ENCODE peak calls at places on chromosomes 1 and 21, in six cellular contexts. E, W, G, V, N and U are unnamed samples.

GRCh38 chr21:42424848-42425602 is 21.3 kb downstream of the UBASH3A start:
- DNase-seq in W (no peak), N (no peak), V (no peak), G (no peak), E (no peak), U (peak; percentile 41)

GRCh38 chr1:22471078-22471477 is 19.4 kb downstream of the ZBTB40 start:
- DNase-seq in G (peak; percentile 81), V (no peak), N (no peak), W (no peak), E (no peak), U (no peak)

GRCh38 chr1:9844746-9845145 is 21.0 kb upstream of the CLSTN1 start:
- DNase-seq in W (no peak), N (no peak), E (no peak), G (no peak), V (no peak), U (no peak)

GRCh38 chr1:19869929-19870328 is 12.3 kb upstream of the OTUD3 start:
- DNase-seq in V (no peak), W (no peak), N (no peak), E (no peak), G (no peak), U (no peak)

GRCh38 chr1:31153423-31153822 is 86.3 kb downstream of the NKAIN1 start:
- DNase-seq in V (no peak), W (no peak), E (no peak), N (no peak), G (no peak), U (no peak)

GRCh38 chr21:16084776-16085364 is 355.1 kb downstream of the USP25 start:
- DNase-seq in G (no peak), N (no peak), V (no peak), E (peak; percentile 80), W (no peak), U (no peak)

GRCh38 chr1:167090289-167090942 is at the start of gene GPA33:
- DNase-seq in W (no peak), G (no peak), V (no peak), E (no peak), N (no peak), U (peak; percentile 85)

GRCh38 chr1:31666290-31666963 is 21.8 kb upstream of the PEF1 start:
- DNase-seq in W (no peak), N (no peak), E (no peak), G (no peak), V (no peak), U (peak; percentile 89)

GRCh38 chr1:204711947-204712701 is 26.6 kb upstream of the LRRN2 start:
- DNase-seq in V (no peak), W (no peak), N (no peak), E (no peak), G (peak; percentile 58), U (no peak)

GRCh38 chr21:27366846-27367245 is 400.0 kb upstream of the ADAMTS5 start:
- DNase-seq in E (no peak), W (no peak), G (no peak), N (no peak), V (no peak), U (no peak)

GRCh38 chr1:55015731-55016620 is 17.2 kb downstream of the BSND start:
- DNase-seq in W (no peak), G (no peak), N (no peak), E (no peak), V (no peak), U (no peak)

GRCh38 chr1:7384121-7384520 is 387.0 kb upstream of the VAMP3 start:
- DNase-seq in G (no peak), V (no peak), N (no peak), W (no peak), E (peak; percentile 40), U (no peak)

GRCh38 chr1:228045405-228045804 is 37.1 kb upstream of the ARF1 start:
- DNase-seq in W (no peak), N (no peak), E (peak; percentile 59), G (no peak), V (no peak), U (peak; percentile 3)

GRCh38 chr21:37896788-37897187 is 19.5 kb downstream of the KCNJ6 start:
- DNase-seq in G (no peak), V (no peak), N (no peak), E (no peak), W (no peak), U (no peak)

GRCh38 chr1:31005617-31006166 is 59.8 kb downstream of the PUM1 start:
- DNase-seq in V (no peak), E (no peak), W (no peak), G (no peak), N (no peak), U (no peak)

GRCh38 chr1:242139437-242139836 is 140.5 kb upstream of the MAP1LC3C start:
- DNase-seq in E (no peak), V (no peak), N (no peak), W (no peak), G (no peak), U (no peak)

GRCh38 chr1:13583964-13584791 is 546 bp downstream of the PDPN start:
- DNase-seq in N (no peak), G (no peak), E (no peak), W (no peak), V (no peak), U (peak; percentile 53)

GRCh38 chr21:34129971-34130597 is 56.7 kb downstream of the MRPS6 start:
- DNase-seq in G (peak; percentile 22), W (no peak), V (no peak), N (no peak), E (no peak), U (no peak)

GRCh38 chr1:208919371-208919770 is 664.1 kb upstream of the CAMK1G start:
- DNase-seq in E (no peak), W (no peak), N (no peak), G (no peak), V (no peak), U (no peak)

GRCh38 chr1:8197493-8198282 is 120.2 kb upstream of the SLC45A1 start:
- DNase-seq in W (peak; percentile 89), N (no peak), E (no peak), G (no peak), V (no peak), U (no peak)

GRCh38 chr1:47231314-47232186 is 475 bp downstream of the TAL1 start:
- DNase-seq in E (no peak), N (no peak), W (no peak), G (peak; percentile 72), V (no peak), U (peak; percentile 60)

GRCh38 chr1:53332188-53332564 is 4.3 kb upstream of the LRP8 start:
- DNase-seq in W (peak; percentile 20), E (no peak), V (no peak), N (no peak), G (no peak), U (peak; percentile 33)

GRCh38 chr21:19724081-19724480 is 1274.1 kb upstream of the NCAM2 start:
- DNase-seq in G (no peak), W (no peak), E (no peak), V (no peak), N (no peak), U (no peak)

GRCh38 chr1:117363591-117364048 is 3.6 kb upstream of the MAN1A2 start:
- DNase-seq in N (no peak), V (no peak), E (no peak), W (no peak), G (no peak), U (no peak)

GRCh38 chr1:113095790-113096455 is 22.9 kb downstream of the LRIG2 start:
- DNase-seq in V (no peak), G (no peak), W (no peak), E (no peak), N (no peak), U (no peak)

GRCh38 chr1:29639741-29640427 is 403.6 kb downstream of the PTPRU start:
- DNase-seq in G (no peak), N (no peak), V (no peak), E (peak; percentile 75), W (no peak), U (no peak)

GRCh38 chr1:228735871-228736586 is 750 bp downstream of the RHOU start:
- DNase-seq in N (no peak), G (no peak), V (no peak), W (peak; percentile 85), E (no peak), U (peak; percentile 77)

GRCh38 chr1:46198026-46198826 is at the start of gene POMGNT1:
- DNase-seq in N (no peak), V (no peak), G (peak; percentile 98), W (peak; percentile 96), E (no peak), U (peak; percentile 58)

GRCh38 chr1:211099393-211099792 is 34.6 kb downstream of the KCNH1 start:
- DNase-seq in G (no peak), N (no peak), V (no peak), E (no peak), W (no peak), U (no peak)

GRCh38 chr1:115654663-115655306 is 13.0 kb downstream of the VANGL1 start:
- DNase-seq in E (no peak), W (no peak), N (no peak), V (no peak), G (no peak), U (no peak)

GRCh38 chr1:216425577-216425976 is 2.3 kb upstream of the USH2A start:
- DNase-seq in E (no peak), V (no peak), G (no peak), W (no peak), N (no peak), U (no peak)
- H3K4me3 ChIP-seq in E (no peak overlapping the region), V (no peak overlapping the region), G (no peak overlapping the region), W (no peak overlapping the region), N (no peak overlapping the region), U (no peak overlapping the region)

GRCh38 chr1:171116676-171117075 is 26.0 kb downstream of the FMO3 start:
- DNase-seq in G (no peak), V (no peak), E (no peak), N (no peak), W (no peak), U (no peak)
- H3K4me3 ChIP-seq in G (no peak overlapping the region), V (no peak overlapping the region), E (no peak overlapping the region), N (no peak overlapping the region), W (no peak overlapping the region), U (no peak overlapping the region)

GRCh38 chr1:64505944-64506658 is 36.2 kb downstream of the CACHD1 start:
- DNase-seq in E (no peak), G (no peak), W (peak; percentile 69), V (no peak), N (no peak), U (peak; percentile 16)
- H3K4me3 ChIP-seq in E (peak overlapping the region; percentile 48), G (peak overlapping the region; percentile 33), W (peak overlapping the region; percentile 28), V (peak overlapping the region; percentile 37), N (peak overlapping the region; percentile 45), U (peak overlapping the region; percentile 55)

DNA sequence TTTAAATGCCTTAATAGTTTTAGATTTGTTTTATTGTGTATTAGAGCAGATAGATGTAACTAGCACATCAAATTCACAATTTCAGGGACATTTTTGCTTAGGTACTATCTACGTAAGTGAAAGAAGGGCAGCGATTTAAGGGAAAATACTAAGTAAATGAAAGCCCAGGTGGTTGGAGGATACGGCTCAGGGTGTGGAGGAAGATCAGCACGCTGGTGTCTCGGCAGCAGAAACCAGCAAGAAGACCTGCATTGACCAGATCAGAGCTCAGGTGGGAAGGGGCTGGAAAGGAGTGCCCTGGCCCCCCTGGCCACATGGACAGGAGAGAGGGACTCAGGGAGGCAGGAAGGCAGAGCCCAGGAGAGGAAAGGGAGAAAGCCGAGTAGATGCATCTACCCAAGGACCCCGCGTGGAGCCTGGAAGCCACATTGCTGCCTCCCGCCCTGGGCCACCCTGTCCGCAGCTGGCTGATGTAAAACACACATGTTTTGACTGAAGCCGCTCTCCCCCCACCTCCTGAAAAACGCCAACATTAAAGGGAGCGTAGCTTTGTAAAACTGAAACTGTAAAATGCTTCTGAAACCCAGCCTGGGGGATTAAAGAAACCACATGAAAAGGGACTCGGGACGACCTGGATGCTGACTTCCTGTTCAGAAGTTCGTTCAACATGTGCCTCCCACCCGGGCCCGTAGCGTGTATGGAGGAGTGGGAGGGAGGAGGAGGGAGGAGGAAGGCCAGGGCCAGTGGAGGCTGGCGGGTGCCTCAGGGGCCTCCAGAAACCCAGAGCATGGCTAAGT is 72.6 kb upstream of the TARDBP start:
- DNase-seq in G (peak; percentile 49), N (no peak), E (no peak), W (peak; percentile 71), V (no peak), U (no peak)
- H3K4me3 ChIP-seq in G (no peak overlapping the region), N (no peak overlapping the region), E (no peak overlapping the region), W (no peak overlapping the region), V (no peak overlapping the region), U (no peak overlapping the region)